ENCODE peak calls at places on chromosome 17, in seven cellular contexts. W, P, V, I, G, N and H are unnamed samples.

GRCh38 chr17:3794890-3795757 is 5.9 kb downstream of the ITGAE start:
- DNase-seq in W (no peak), P (no peak), V (peak; percentile 67), I (no peak), G (peak; percentile 94), N (no peak), H (peak; percentile 26)

GRCh38 chr17:45687594-45687993 is 96.5 kb upstream of the CRHR1 start:
- DNase-seq in W (no peak), P (no peak), V (no peak), I (no peak), G (no peak), N (no peak), H (no peak)

GRCh38 chr17:62925267-62925836 is 40.7 kb upstream of the TANC2 start:
- DNase-seq in W (no peak), P (no peak), V (peak; percentile 31), I (no peak), G (no peak), N (no peak), H (no peak)

GRCh38 chr17:15966183-15966878 is 21.4 kb downstream of the ADORA2B start:
- DNase-seq in W (peak; percentile 88), P (peak; percentile 22), V (peak; percentile 35), I (no peak), G (no peak), N (peak; percentile 72), H (peak; percentile 89)

GRCh38 chr17:18981642-18982424 is 22.7 kb downstream of the FAM83G start:
- DNase-seq in W (peak; percentile 46), P (peak; percentile 69), V (peak; percentile 82), I (no peak), G (peak; percentile 77), N (peak; percentile 94), H (peak; percentile 30)

GRCh38 chr17:7462474-7463367 is 16.7 kb downstream of the ZBTB4 start:
- DNase-seq in W (no peak), P (no peak), V (no peak), I (no peak), G (no peak), N (no peak), H (no peak)

GRCh38 chr17:41915566-41915965 is 3.2 kb downstream of the ACLY start:
- DNase-seq in W (no peak), P (no peak), V (no peak), I (no peak), G (no peak), N (no peak), H (no peak)

GRCh38 chr17:78541488-78542237 is 35.5 kb downstream of the DNAH17 start:
- DNase-seq in W (no peak), P (no peak), V (no peak), I (no peak), G (no peak), N (no peak), H (no peak)

GRCh38 chr17:71656987-71657858 is 463.6 kb upstream of the SOX9 start:
- DNase-seq in W (no peak), P (no peak), V (no peak), I (no peak), G (no peak), N (no peak), H (no peak)

GRCh38 chr17:50452627-50453300 is 15.9 kb downstream of the CHAD start:
- DNase-seq in W (no peak), P (peak; percentile 34), V (peak; percentile 19), I (peak; percentile 30), G (no peak), N (peak; percentile 85), H (no peak)

GRCh38 chr17:78817123-78817522 is 23.5 kb downstream of the USP36 start:
- DNase-seq in W (no peak), P (no peak), V (no peak), I (no peak), G (no peak), N (no peak), H (no peak)

GRCh38 chr17:82926081-82926480 is 86.3 kb upstream of the ZNF750 start:
- DNase-seq in W (no peak), P (no peak), V (no peak), I (no peak), G (no peak), N (no peak), H (no peak)

GRCh38 chr17:79945591-79946255 is 89.9 kb downstream of the TBC1D16 start:
- DNase-seq in W (no peak), P (no peak), V (no peak), I (no peak), G (peak; percentile 84), N (no peak), H (no peak)

GRCh38 chr17:45129426-45129939 is 2.8 kb downstream of the PLCD3 start:
- DNase-seq in W (no peak), P (no peak), V (no peak), I (no peak), G (no peak), N (peak; percentile 55), H (peak; percentile 70)

GRCh38 chr17:73071387-73071999 is 21.0 kb downstream of the SLC39A11 start:
- DNase-seq in W (no peak), P (peak; percentile 60), V (peak; percentile 29), I (no peak), G (no peak), N (no peak), H (no peak)

GRCh38 chr17:42101513-42102292 is 3.4 kb upstream of the ZNF385C start:
- DNase-seq in W (peak; percentile 78), P (peak; percentile 60), V (peak; percentile 57), I (no peak), G (peak; percentile 22), N (peak; percentile 82), H (peak; percentile 79)

GRCh38 chr17:75346906-75347305 is 57.7 kb upstream of the SLC25A19 start:
- DNase-seq in W (no peak), P (peak; percentile 28), V (peak; percentile 72), I (no peak), G (peak; percentile 71), N (no peak), H (peak; percentile 58)

GRCh38 chr17:75341784-75342183 is 52.6 kb upstream of the SLC25A19 start:
- DNase-seq in W (no peak), P (no peak), V (no peak), I (no peak), G (no peak), N (no peak), H (no peak)

GRCh38 chr17:75343007-75343406 is 53.8 kb upstream of the SLC25A19 start:
- DNase-seq in W (no peak), P (no peak), V (no peak), I (no peak), G (no peak), N (no peak), H (no peak)

GRCh38 chr17:75345514-75346167 is 56.4 kb upstream of the SLC25A19 start:
- DNase-seq in W (no peak), P (no peak), V (no peak), I (no peak), G (no peak), N (no peak), H (peak; percentile 26)

GRCh38 chr17:75344664-75345063 is 55.4 kb upstream of the SLC25A19 start:
- DNase-seq in W (no peak), P (no peak), V (peak; percentile 36), I (no peak), G (no peak), N (no peak), H (peak; percentile 15)
- H3K4me3 ChIP-seq in W (no peak overlapping the region), P (no peak overlapping the region), V (no peak overlapping the region), I (no peak overlapping the region), G (no peak overlapping the region), N (no peak overlapping the region), H (no peak overlapping the region)

DNA sequence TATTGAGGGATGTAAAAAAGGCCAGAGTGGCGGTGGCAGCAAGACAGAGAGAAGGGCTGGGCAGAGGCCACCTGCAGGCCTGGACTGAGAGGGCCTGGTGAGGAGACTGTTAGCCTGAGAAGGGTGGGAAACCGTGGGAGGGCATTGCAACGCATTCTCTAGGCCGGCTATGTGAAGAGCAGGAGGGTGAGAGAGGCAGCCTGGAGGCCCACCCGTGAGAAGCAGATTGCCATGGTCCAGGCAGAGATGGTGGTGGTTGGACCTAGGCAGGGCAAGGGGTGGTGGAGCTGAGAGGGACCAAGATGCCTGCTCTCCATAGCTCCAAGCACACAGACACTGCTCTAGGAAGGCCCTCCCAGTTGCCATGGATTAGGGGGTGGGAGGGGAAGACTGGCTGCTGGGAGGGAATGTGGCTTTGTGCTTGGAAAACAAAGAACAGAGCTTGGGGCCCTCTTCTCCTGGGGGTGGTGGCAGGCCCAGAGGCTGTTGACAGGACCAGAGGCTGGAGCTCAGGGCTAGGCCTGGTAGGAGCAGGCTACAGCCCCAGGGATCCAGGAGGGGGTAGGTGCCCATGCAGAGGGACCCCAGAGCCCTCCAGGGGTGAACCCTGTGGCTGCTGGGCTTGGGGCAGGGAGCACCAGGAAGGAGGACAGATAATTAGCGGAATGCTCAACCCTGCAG is 12.4 kb upstream of the TCAP start:
- DNase-seq in W (peak; percentile 42), P (no peak), V (no peak), I (no peak), G (no peak), N (no peak), H (peak; percentile 85)
- H3K9ac ChIP-seq in W (no peak overlapping the region), P (no peak overlapping the region), V (no peak overlapping the region), I (no peak overlapping the region), G (no peak overlapping the region), N (peak overlapping the region; percentile 53), H (no peak overlapping the region)

GRCh38 chr17:17723354-17724261 is 42.4 kb downstream of the RAI1 start:
- DNase-seq in W (peak; percentile 61), P (peak; percentile 81), V (peak; percentile 90), I (no peak), G (peak; percentile 89), N (no peak), H (peak; percentile 77)
- H3K4me3 ChIP-seq in W (peak overlapping the region; percentile 41), P (peak overlapping the region; percentile 44), V (peak overlapping the region; percentile 48), I (peak overlapping the region; percentile 37), G (peak overlapping the region; percentile 63), N (peak overlapping the region; percentile 31), H (peak overlapping the region; percentile 74)

GRCh38 chr17:2222301-2222700 is 81.3 kb downstream of the SMG6 start:
- DNase-seq in W (no peak), P (no peak), V (no peak), I (no peak), G (no peak), N (no peak), H (no peak)

GRCh38 chr17:2223617-2223927 is 80.0 kb downstream of the SMG6 start:
- DNase-seq in W (no peak), P (no peak), V (no peak), I (no peak), G (no peak), N (no peak), H (no peak)

GRCh38 chr17:2218426-2218825 is 85.2 kb downstream of the SMG6 start:
- DNase-seq in W (no peak), P (no peak), V (no peak), I (peak; percentile 96), G (no peak), N (no peak), H (no peak)

GRCh38 chr17:2227025-2227699 is 76.4 kb downstream of the SMG6 start:
- DNase-seq in W (no peak), P (no peak), V (no peak), I (no peak), G (no peak), N (no peak), H (no peak)

DNA sequence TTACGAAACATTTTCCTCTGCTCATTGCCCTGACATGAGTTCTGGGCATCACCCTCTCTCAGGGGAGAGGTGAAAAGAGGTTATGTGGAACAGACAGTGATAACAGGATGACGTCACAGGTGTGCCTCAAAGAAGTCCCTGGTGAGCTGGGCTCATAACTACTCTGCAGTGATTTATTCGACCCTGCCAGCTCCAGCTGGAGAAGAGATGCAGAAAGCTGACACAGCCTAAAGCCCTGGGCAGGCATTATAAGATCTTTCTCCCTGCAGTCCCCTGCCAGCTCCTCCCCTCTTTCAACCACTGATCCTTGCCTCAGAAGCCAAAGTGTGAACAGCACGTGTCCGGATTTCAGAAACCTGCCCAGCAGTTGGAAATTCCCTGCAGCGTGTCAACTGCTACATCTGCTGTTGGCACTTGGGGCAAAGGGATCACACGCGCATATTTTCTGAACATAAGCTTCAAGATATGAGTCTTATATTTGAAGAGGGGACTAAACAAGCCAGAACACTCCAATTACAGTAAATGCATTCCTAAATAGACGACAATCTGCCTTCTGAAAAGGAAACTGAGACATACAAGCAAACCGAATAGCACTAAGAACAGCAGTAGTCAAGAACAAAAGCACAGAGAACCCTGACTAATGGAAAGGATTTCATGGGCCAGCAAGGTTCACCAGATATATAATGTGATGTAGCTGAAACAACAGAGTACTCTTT is 80.5 kb downstream of the SMG6 start:
- DNase-seq in W (peak; percentile 66), P (peak; percentile 83), V (peak; percentile 80), I (no peak), G (peak; percentile 64), N (peak; percentile 44), H (peak; percentile 21)
- H3K9ac ChIP-seq in W (no peak overlapping the region), P (peak overlapping the region; percentile 33), V (no peak overlapping the region), I (peak overlapping the region; percentile 10), G (peak overlapping the region; percentile 41), N (no peak overlapping the region), H (no peak overlapping the region)